ENCODE peak calls at places on chromosomes 13 and 19, in six cellular contexts. Q is HFFc6, B is psoas muscle, P is RWPE1, F is foreskin fibroblast, N is tibial artery. J is an unnamed sample.

GRCh38 chr13:71039440-71039839 is 827.6 kb downstream of the DACH1 start:
- DNase-seq in N (no peak), F (no peak), P (no peak), B (no peak), Q (no peak), J (no peak)

GRCh38 chr13:49062297-49062896 is 86.7 kb downstream of the FNDC3A start:
- DNase-seq in P (no peak), F (no peak), Q (peak), B (no peak), N (no peak), J (no peak)

GRCh38 chr13:94704347-94705080 is 7.8 kb downstream of the SOX21 start:
- DNase-seq in Q (no peak), B (no peak), F (no peak), P (no peak), N (no peak), J (no peak)

GRCh38 chr19:13784731-13785452 is 10.4 kb upstream of the ZSWIM4 start:
- DNase-seq in B (peak), Q (peak), N (peak), F (peak), P (peak), J (peak)

GRCh38 chr19:52570005-52570861 is at the start of gene ZNF701:
- DNase-seq in F (peak), Q (peak), P (peak), B (peak), N (peak), J (peak)

GRCh38 chr19:2381151-2381822 is 21.2 kb downstream of the TMPRSS9 start:
- DNase-seq in B (no peak), P (no peak), Q (no peak), F (peak), N (no peak), J (peak)

GRCh38 chr13:51980918-51981317 is 30.3 kb downstream of the ATP7B start:
- DNase-seq in P (no peak), N (no peak), Q (no peak), B (no peak), F (no peak), J (no peak)

GRCh38 chr19:51027873-51028272 is 1.5 kb upstream of the KLK11 start:
- DNase-seq in F (no peak), N (no peak), P (no peak), B (no peak), Q (no peak), J (no peak)

GRCh38 chr13:44142911-44143665 is 230.5 kb upstream of the SERP2 start:
- DNase-seq in F (no peak), B (no peak), Q (no peak), P (peak), N (no peak), J (peak)

GRCh38 chr13:97334690-97335089 is 99.3 kb upstream of the RAP2A start:
- DNase-seq in Q (no peak), P (no peak), N (no peak), F (no peak), B (no peak), J (no peak)

GRCh38 chr19:17309962-17310461 is 649 bp downstream of the DDA1 start:
- DNase-seq in Q (no peak), P (no peak), B (no peak), F (no peak), N (no peak), J (no peak)

GRCh38 chr19:28329429-28329828 is 883.5 kb downstream of the UQCRFS1 start:
- DNase-seq in F (no peak), B (no peak), Q (no peak), P (no peak), N (no peak), J (no peak)

GRCh38 chr13:32206097-32206740 is 108.9 kb downstream of the ZAR1L start:
- DNase-seq in Q (no peak), N (no peak), P (no peak), B (no peak), F (no peak), J (peak)

GRCh38 chr13:113736258-113736731 is 22.7 kb upstream of the TMEM255B start:
- DNase-seq in F (no peak), Q (no peak), B (no peak), P (no peak), N (no peak), J (no peak)

GRCh38 chr19:45171211-45171623 is 6.8 kb downstream of the TRAPPC6A start:
- DNase-seq in P (no peak), B (no peak), F (no peak), N (no peak), Q (no peak), J (no peak)

GRCh38 chr19:51729781-51730180 is 6.0 kb upstream of the HAS1 start:
- DNase-seq in N (no peak), Q (no peak), B (no peak), P (no peak), F (no peak), J (no peak)

GRCh38 chr19:45640849-45641273 is 1.7 kb upstream of the EML2 start:
- DNase-seq in P (peak), B (no peak), Q (no peak), N (no peak), F (no peak), J (no peak)

GRCh38 chr19:18541992-18542935 is 1.1 kb downstream of the FKBP8 start:
- DNase-seq in F (no peak), B (no peak), Q (no peak), N (no peak), P (peak), J (no peak)

GRCh38 chr19:52722062-52723005 is 12.5 kb downstream of the ZNF611 start:
- DNase-seq in N (no peak), B (no peak), P (peak), F (peak), Q (peak), J (peak)

GRCh38 chr19:30228726-30229523 is 143.3 kb upstream of the ZNF536 start:
- DNase-seq in B (no peak), P (no peak), Q (no peak), N (no peak), F (no peak), J (peak)

GRCh38 chr13:46297338-46297737 is 85.6 kb downstream of the LRRC63 start:
- DNase-seq in Q (peak), N (no peak), B (no peak), P (no peak), F (no peak), J (peak)

GRCh38 chr13:99777873-99778272 is 193.7 kb downstream of the ZIC5 start:
- DNase-seq in P (no peak), Q (no peak), B (no peak), N (no peak), F (no peak), J (no peak)

GRCh38 chr13:60514891-60515290 is 117.9 kb downstream of the TDRD3 start:
- DNase-seq in P (no peak), F (no peak), Q (no peak), N (no peak), B (no peak), J (no peak)

GRCh38 chr19:5683177-5683886 is 2.5 kb downstream of the HSD11B1L start:
- DNase-seq in N (no peak), B (no peak), F (no peak), Q (no peak), P (no peak), J (no peak)

GRCh38 chr19:18483119-18483518 is 38.8 kb downstream of the ELL start:
- DNase-seq in P (no peak), Q (no peak), F (no peak), N (no peak), B (no peak), J (no peak)

GRCh38 chr13:98921786-98922185 is 56.1 kb downstream of the DOCK9 start:
- DNase-seq in Q (no peak), P (no peak), B (no peak), N (no peak), F (no peak), J (no peak)

GRCh38 chr19:4966591-4966990 is 2.3 kb upstream of the KDM4B start:
- DNase-seq in N (no peak), F (no peak), Q (no peak), P (no peak), B (peak), J (no peak)

GRCh38 chr13:31940076-31940475 is 91.5 kb upstream of the FRY start:
- DNase-seq in B (no peak), Q (no peak), F (no peak), N (no peak), P (no peak), J (no peak)

GRCh38 chr13:33263976-33264619 is 21.5 kb downstream of the STARD13 start:
- DNase-seq in Q (peak), B (no peak), P (no peak), F (no peak), N (no peak), J (no peak)

GRCh38 chr19:29145756-29146155 is 67.2 kb downstream of the UQCRFS1 start:
- DNase-seq in Q (no peak), B (no peak), P (no peak), F (no peak), N (no peak), J (no peak)

GRCh38 chr13:57716295-57716694 is 84.8 kb downstream of the PCDH17 start:
- DNase-seq in N (no peak), F (no peak), B (no peak), Q (no peak), P (no peak), J (no peak)

GRCh38 chr19:49489601-49490167 is 2.3 kb downstream of the RPL13A start:
- DNase-seq in B (no peak), Q (no peak), F (no peak), P (no peak), N (no peak), J (no peak)
- TF ChIP-seq CTCF in B (no peak), Q (no peak), F (no peak), P (no peak), N (no peak), J (peak)

GRCh38 chr13:110433014-110433413 is 125.9 kb downstream of the COL4A2 start:
- DNase-seq in Q (no peak), B (peak), N (peak), P (no peak), F (no peak), J (peak)
- TF ChIP-seq CTCF in Q (no peak), B (no peak), N (no peak), P (no peak), F (no peak), J (no peak)

DNA sequence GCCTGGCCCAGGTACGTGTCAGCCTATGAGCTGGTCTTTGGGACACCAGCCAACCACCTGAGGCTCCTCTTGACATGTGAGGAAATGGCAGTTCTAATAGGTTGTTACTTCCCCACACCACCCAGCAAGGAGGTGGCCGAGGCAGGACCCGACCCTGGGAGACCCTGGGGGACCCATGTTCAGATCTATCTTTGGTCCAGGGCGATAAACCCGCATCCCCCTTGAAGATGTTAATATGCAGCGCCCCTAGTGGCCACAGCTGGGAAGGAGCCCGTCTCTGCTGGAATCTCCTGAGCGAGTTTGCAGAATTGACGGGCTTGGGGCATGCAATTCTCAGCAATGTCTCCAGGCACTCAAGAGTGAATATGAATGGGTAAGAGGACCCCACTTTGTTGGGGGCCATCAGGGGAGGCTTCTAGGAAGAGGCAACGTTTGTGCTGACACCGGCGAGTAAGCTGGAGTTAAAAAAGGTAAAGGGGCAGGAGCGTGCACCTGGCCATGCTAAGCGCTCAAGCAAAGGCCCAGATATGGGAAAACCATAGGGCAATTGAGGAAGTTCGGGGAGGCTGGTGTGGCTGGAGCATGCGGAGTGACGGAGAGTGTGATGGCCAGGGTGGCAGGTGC is 1.5 kb upstream of the MYO1F start:
- DNase-seq in F (no peak), B (peak), P (peak), N (peak), Q (peak), J (peak)
- TF ChIP-seq CTCF in F (peak), B (peak), P (peak), N (peak), Q (peak), J (peak)

GRCh38 chr13:91187522-91187921 is 160.0 kb upstream of the MIR17HG start:
- DNase-seq in Q (no peak), B (no peak), N (no peak), P (no peak), F (no peak), J (no peak)

GRCh38 chr13:91181892-91182291 is 165.6 kb upstream of the MIR17HG start:
- DNase-seq in Q (no peak), N (no peak), F (no peak), B (no peak), P (no peak), J (no peak)

GRCh38 chr13:91184244-91184926 is 163.1 kb upstream of the MIR17HG start:
- DNase-seq in Q (no peak), F (no peak), B (no peak), N (no peak), P (no peak), J (peak)

GRCh38 chr13:91185294-91185863 is 162.1 kb upstream of the MIR17HG start:
- DNase-seq in N (no peak), P (peak), Q (no peak), F (no peak), B (no peak), J (peak)
- TF ChIP-seq CTCF in N (peak), P (no peak), Q (no peak), F (no peak), B (peak), J (peak)

DNA sequence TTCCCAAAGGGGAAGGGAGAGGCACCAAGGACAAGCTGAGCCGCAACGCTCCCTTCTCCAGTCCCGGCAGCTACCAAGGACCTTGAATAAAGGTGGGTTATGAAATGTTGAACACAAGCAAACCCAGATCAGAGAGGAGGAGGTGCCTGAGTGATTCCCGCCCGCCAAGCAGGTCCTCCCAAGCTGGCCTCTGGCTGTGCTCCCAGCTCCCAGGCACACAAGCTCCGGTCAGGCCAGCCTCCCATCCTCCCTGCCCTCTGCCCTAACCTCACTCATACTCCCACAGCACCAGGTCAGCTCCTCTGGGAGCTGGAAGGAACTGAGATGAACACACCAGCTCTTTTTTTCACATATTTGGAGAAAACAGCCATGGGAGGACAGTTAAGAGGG is 3.7 kb downstream of the NAPA start:
- DNase-seq in P (no peak), Q (no peak), B (peak), N (no peak), F (no peak), J (no peak)
- TF ChIP-seq CTCF in P (no peak), Q (no peak), B (no peak), N (no peak), F (no peak), J (no peak)

DNA sequence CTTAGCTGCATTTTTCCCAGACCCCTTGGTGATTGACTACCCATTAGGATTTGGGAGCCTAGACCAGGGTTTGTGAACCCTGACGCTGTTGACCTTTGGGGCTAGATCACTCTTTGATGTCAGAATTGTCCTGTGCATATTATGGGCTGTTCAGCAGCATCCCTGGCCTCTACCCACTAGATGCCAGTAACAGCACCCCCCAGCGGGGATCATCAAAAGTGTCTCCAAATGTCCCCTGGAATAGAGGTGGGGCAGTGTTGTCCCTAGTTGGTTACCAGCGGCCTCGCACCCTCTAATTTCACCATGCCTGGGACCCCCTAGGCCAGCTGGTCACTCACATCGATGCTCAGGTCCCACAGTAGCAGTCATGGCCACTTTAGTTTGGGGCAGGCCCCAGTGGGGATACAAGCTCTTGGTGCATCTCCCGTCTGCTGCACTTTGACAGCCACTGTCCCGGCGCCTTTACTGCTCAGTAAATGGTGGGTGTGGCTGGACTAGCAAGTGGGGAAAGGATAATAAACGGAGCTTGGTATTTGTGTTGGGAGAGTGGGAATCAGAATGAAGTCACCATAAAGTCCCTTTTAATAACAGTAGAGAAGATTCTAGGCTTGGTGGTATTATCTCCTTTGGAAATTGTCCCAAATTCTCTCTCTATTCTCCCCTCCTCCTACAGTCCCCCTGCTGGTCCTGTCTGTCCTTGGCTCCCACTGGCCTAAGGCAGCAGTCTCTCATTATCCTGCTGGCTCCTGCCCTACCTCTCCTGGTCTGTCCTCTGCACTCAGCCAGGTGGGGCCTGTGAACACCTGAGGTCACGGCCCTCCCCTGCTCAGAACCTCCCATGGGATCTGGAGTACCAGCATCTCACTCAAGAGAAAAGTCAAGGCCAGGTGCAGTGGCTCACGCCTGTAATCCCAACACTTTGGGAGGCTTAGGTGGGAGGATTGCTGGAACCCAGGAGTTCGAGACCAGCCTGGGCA is 80.6 kb downstream of the SIPA1L3 start:
- DNase-seq in B (no peak), F (no peak), Q (no peak), N (no peak), P (no peak), J (no peak)
- TF ChIP-seq CTCF in B (no peak), F (no peak), Q (no peak), N (no peak), P (no peak), J (peak)

GRCh38 chr13:41054919-41055619 is 6.2 kb upstream of the WBP4 start:
- DNase-seq in P (no peak), F (no peak), Q (no peak), N (no peak), B (no peak), J (no peak)
- TF ChIP-seq CTCF in P (no peak), F (peak), Q (peak), N (no peak), B (no peak), J (peak)

J was measured in choroid plexus epithelial cell.